ENCODE peak calls at places on chromosome 9, in seven cellular contexts. K is HepG2, N is HCT116, Z is K562, J is H1, M is GM12878, C is SK-N-SH. L is an unnamed sample.

GRCh38 chr9:123561055-123561454 is 205.1 kb downstream of the CRB2 start:
- DNase-seq in M (no peak), J (no peak), C (no peak), Z (no peak), K (no peak), N (no peak), L (no peak)

GRCh38 chr9:91192785-91193657 is 168.7 kb downstream of the AUH start:
- DNase-seq in K (peak), N (peak), J (peak), M (no peak), Z (peak), C (peak), L (peak)

GRCh38 chr9:85016389-85016997 is 347.0 kb downstream of the NTRK2 start:
- DNase-seq in N (no peak), J (no peak), M (no peak), C (no peak), K (peak), Z (no peak), L (peak)

GRCh38 chr9:114678847-114679246 is 3.1 kb downstream of the TEX48 start:
- DNase-seq in M (no peak), K (no peak), J (no peak), N (no peak), C (no peak), Z (no peak), L (no peak)

GRCh38 chr9:97593960-97594359 is 39.2 kb downstream of the TSTD2 start:
- DNase-seq in Z (no peak), M (no peak), J (no peak), K (no peak), C (no peak), N (no peak), L (no peak)

GRCh38 chr9:91522496-91522895 is 98.9 kb upstream of the NFIL3 start:
- DNase-seq in J (no peak), N (no peak), Z (no peak), C (no peak), M (no peak), K (no peak), L (no peak)

GRCh38 chr9:134551657-134552348 is 89.8 kb upstream of the COL5A1 start:
- DNase-seq in J (no peak), Z (no peak), C (no peak), N (no peak), K (no peak), M (no peak), L (no peak)

GRCh38 chr9:12094051-12094450 is 599.1 kb upstream of the TYRP1 start:
- DNase-seq in M (no peak), Z (no peak), J (no peak), N (no peak), C (no peak), K (no peak), L (no peak)

GRCh38 chr9:125966959-125967711 is 220.0 kb downstream of the PBX3 start:
- DNase-seq in K (no peak), M (no peak), J (peak), Z (no peak), C (no peak), N (no peak), L (no peak)

GRCh38 chr9:18056269-18056992 is 417.5 kb upstream of the ADAMTSL1 start:
- DNase-seq in Z (no peak), N (no peak), C (no peak), K (no peak), M (no peak), J (no peak), L (no peak)

GRCh38 chr9:20815923-20816703 is 132.1 kb downstream of the FOCAD start:
- DNase-seq in C (no peak), J (no peak), Z (no peak), N (no peak), M (no peak), K (no peak), L (no peak)

GRCh38 chr9:114551750-114552685 is 35.6 kb upstream of the ATP6V1G1 start:
- DNase-seq in K (peak), C (peak), J (no peak), M (no peak), Z (peak), N (peak), L (peak)

GRCh38 chr9:100725376-100725775 is 147.5 kb downstream of the CAVIN4 start:
- DNase-seq in K (no peak), Z (no peak), M (no peak), N (no peak), J (no peak), C (no peak), L (no peak)

GRCh38 chr9:138022121-138022741 is 144.6 kb downstream of the CACNA1B start:
- DNase-seq in K (no peak), M (no peak), J (peak), N (peak), C (peak), Z (peak), L (peak)

GRCh38 chr9:93252781-93253530 is 69.0 kb downstream of the WNK2 start:
- DNase-seq in Z (no peak), N (no peak), C (no peak), K (no peak), M (no peak), J (no peak), L (no peak)

GRCh38 chr9:84811072-84811725 is 141.7 kb downstream of the NTRK2 start:
- DNase-seq in K (no peak), M (no peak), C (no peak), Z (no peak), N (no peak), J (no peak), L (no peak)

GRCh38 chr9:113011911-113012381 is at the start of gene ZNF883:
- DNase-seq in Z (peak), M (no peak), K (peak), N (no peak), C (peak), J (peak), L (peak)

GRCh38 chr9:99823392-99824377 is 2.0 kb downstream of the NR4A3 start:
- DNase-seq in Z (peak), K (no peak), M (no peak), J (peak), C (peak), N (no peak), L (peak)

GRCh38 chr9:69279084-69279729 is 45.8 kb upstream of the ENTREP1 start:
- DNase-seq in M (peak), C (no peak), K (no peak), Z (no peak), N (no peak), J (no peak), L (no peak)

GRCh38 chr9:137902646-137903045 is 25.1 kb downstream of the CACNA1B start:
- DNase-seq in N (no peak), C (no peak), K (no peak), Z (no peak), M (no peak), J (no peak), L (no peak)

DNA sequence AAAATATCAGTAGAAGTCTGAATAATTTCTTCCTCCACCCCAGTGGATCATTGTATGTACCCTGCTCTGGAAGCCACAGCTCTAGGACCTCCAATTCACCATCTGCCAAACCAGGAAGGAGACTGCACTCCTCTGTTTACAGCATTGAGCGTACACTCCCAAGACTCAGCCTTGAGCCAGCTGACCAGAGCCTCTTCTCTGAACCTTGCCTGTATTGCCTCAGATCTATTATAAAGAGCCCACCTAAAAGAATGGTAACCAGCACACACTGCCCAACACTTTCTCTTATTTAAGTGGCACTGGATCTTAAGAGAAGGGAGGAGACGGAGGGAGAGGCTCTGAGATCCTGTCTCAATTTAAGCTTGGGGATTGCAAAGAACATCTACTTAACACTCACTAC is 217.8 kb upstream of the RASEF start:
- DNase-seq in C (no peak), N (no peak), K (no peak), Z (no peak), M (no peak), J (no peak), L (no peak)
- TF ChIP-seq JUND in C (no peak), N (no peak), K (no peak), Z (no peak), M (no peak), J (no peak), L (no peak)

DNA sequence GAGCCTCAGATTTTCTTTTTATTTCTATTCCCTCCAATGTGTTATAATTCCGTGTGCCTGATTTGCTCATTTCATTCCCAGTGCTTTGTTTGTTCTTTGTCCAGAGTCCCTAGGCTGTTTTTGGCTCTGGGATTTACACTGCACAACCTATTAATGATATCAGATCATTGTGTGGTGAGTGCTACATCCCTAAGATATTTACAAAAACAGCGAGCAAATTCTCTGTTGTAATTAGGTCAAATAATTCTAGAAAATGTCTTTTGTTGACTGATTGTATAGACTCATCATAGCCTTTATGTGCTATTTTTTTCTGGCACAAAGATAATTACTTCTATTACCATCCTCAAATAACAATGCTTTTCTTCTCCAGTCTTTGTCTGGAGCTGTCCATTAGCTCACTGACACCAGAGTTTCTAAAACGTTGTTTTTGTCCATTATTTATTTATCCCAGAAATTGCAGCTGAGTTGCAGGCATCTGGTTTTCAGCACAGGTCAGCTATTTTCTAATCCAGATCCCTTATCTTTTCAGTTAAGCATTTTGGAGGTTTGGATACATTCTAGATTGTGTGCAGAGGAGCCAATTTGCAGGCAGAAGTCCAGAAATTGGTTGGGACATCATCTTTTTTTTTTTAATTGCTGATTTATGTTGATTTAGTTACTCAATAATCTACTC is 379.9 kb upstream of the DMAC1 start:
- DNase-seq in N (no peak), M (no peak), C (peak), K (no peak), Z (no peak), J (no peak), L (no peak)
- TF ChIP-seq JUND in N (no peak), M (no peak), C (no peak), K (no peak), Z (no peak), J (no peak), L (no peak)

DNA sequence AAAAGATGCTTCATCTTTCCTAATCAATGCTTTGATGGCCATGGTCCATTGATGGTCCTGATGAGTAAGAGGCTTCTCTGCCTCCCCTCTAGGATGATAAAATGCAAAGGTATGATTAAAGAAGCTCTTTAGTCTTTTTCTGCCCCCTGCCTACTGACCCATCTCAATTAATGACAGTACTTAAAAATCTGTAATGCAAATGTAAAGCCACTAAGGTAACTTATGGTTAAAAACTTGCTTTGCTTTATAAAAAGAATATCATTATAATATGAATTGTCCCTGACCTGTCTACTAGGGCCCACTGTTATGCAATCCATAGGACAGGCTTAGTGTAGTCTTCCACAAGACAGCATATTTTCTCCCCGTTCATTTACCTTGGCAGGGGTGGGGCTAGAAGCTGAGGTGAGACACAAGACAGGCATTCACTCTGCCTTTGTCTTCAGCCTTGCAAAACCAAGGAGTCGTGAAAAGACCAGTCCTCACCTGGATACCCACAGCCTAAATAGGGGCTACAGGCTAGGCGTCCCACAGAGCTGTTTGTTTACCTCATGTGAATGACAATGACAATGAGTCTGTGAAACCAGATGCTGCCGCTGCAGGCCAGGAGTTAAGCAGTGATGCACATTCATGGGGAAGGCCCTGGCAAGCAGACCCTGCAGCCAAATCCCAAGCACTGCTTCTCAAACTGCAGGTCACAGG is 60.4 kb downstream of the BNC2 start:
- DNase-seq in C (no peak), Z (no peak), K (no peak), N (no peak), J (peak), M (no peak), L (no peak)
- TF ChIP-seq JUND in C (no peak), Z (no peak), K (no peak), N (no peak), J (peak), M (no peak), L (no peak)

GRCh38 chr9:76531231-76531775 is 72.3 kb downstream of the GCNT1 start:
- DNase-seq in J (no peak), Z (no peak), M (no peak), C (no peak), N (no peak), K (no peak), L (peak)

GRCh38 chr9:76534031-76534430 is 75.0 kb downstream of the GCNT1 start:
- DNase-seq in C (no peak), Z (no peak), M (no peak), N (no peak), K (no peak), J (no peak), L (no peak)

GRCh38 chr9:76539180-76539579 is 80.2 kb downstream of the GCNT1 start:
- DNase-seq in N (no peak), K (no peak), C (no peak), J (no peak), Z (no peak), M (no peak), L (no peak)

GRCh38 chr9:76542360-76542759 is 83.4 kb downstream of the GCNT1 start:
- DNase-seq in N (no peak), K (no peak), M (no peak), J (no peak), Z (no peak), C (no peak), L (peak)

DNA sequence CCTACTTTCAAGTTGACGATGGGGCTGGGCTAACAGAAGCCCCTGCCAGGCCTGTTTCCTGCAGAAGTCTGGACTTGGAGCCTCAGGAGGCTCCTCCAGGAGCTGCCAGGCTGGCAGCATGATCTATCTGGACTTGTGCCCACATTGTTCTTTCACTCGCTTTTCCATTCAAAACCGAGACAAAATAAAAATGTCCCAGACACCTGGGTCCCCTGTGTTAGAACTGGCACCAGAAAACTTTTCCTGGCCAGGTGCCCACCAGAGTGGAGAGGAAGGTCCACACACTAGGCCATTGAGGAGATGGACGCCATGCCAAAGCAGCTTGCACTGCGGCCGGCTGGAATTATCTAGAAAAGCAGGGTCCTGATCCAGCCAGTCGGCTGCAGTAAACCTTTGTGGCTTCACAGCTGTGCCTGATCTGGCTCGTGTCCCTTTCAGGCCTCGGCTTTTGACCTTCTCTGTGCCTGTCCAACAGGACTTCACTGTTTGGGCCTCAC is 78.2 kb downstream of the GCNT1 start:
- DNase-seq in Z (no peak), J (no peak), N (no peak), C (no peak), K (no peak), M (no peak), L (no peak)
- TF ChIP-seq JUND in Z (no peak), J (no peak), N (no peak), C (no peak), K (no peak), M (no peak), L (no peak)

GRCh38 chr9:1047605-1048235 is 2.4 kb upstream of the DMRT2 start:
- DNase-seq in K (no peak), C (no peak), Z (no peak), N (no peak), J (no peak), M (no peak), L (no peak)
- TF ChIP-seq JUND in K (no peak), C (no peak), Z (no peak), N (no peak), J (no peak), M (no peak), L (no peak)